ENCODE peak calls at places on chromosomes 12 and 14, in seven cellular contexts. T, O, Z, N, B, Y and X are unnamed samples.

GRCh38 chr12:100489326-100489725 is 15.7 kb downstream of the NR1H4 start:
- DNase-seq in Z (no peak), N (no peak), Y (no peak), T (no peak), O (no peak), B (no peak), X (no peak)

GRCh38 chr14:38941485-38941884 is 161.6 kb downstream of the SEC23A start:
- DNase-seq in T (no peak), B (no peak), O (no peak), Y (no peak), N (no peak), Z (no peak), X (no peak)

GRCh38 chr14:95185452-95186392 is 28.4 kb upstream of the DICER1 start:
- DNase-seq in Y (no peak), O (no peak), T (no peak), B (peak; percentile 3), N (no peak), Z (no peak), X (no peak)

GRCh38 chr14:101891471-101891870 is 72.9 kb upstream of the DYNC1H1 start:
- DNase-seq in O (no peak), Y (no peak), T (no peak), N (no peak), B (no peak), Z (no peak), X (no peak)

GRCh38 chr12:116454950-116455447 is 104.2 kb upstream of the MAP1LC3B2 start:
- DNase-seq in Y (peak; percentile 85), T (no peak), O (no peak), B (peak; percentile 94), N (peak; percentile 85), Z (no peak), X (no peak)

GRCh38 chr12:107461222-107461980 is 224.2 kb upstream of the PWP1 start:
- DNase-seq in O (peak; percentile 40), Y (peak; percentile 27), T (no peak), B (peak; percentile 93), N (peak; percentile 45), Z (no peak), X (no peak)

GRCh38 chr12:132206093-132206434 is 61.8 kb downstream of the NOC4L start:
- DNase-seq in O (no peak), Z (no peak), T (no peak), N (no peak), B (no peak), Y (no peak), X (no peak)

GRCh38 chr12:9864913-9865675 is 4.1 kb downstream of the CLEC2B start:
- DNase-seq in O (no peak), T (no peak), B (no peak), N (no peak), Z (no peak), Y (no peak), X (no peak)

GRCh38 chr14:92988786-92989755 is 66.1 kb downstream of the CHGA start:
- DNase-seq in Z (no peak), O (no peak), B (no peak), Y (no peak), T (no peak), N (no peak), X (no peak)

GRCh38 chr14:76953196-76953945 is 75.1 kb downstream of the IRF2BPL start:
- DNase-seq in Z (no peak), B (peak; percentile 81), T (peak; percentile 79), O (no peak), Y (peak; percentile 82), N (peak; percentile 44), X (no peak)

GRCh38 chr14:78598046-78598652 is 428.0 kb downstream of the NRXN3 start:
- DNase-seq in Z (peak; percentile 50), N (no peak), T (peak; percentile 61), O (peak; percentile 59), B (peak; percentile 46), Y (peak; percentile 74), X (peak; percentile 67)

GRCh38 chr14:102604183-102604582 is 11.7 kb downstream of the RCOR1 start:
- DNase-seq in Y (no peak), Z (no peak), T (no peak), N (no peak), O (no peak), B (no peak), X (no peak)

GRCh38 chr14:87960013-87960787 is 32.8 kb downstream of the GALC start:
- DNase-seq in B (no peak), Y (no peak), Z (no peak), N (no peak), T (no peak), O (no peak), X (no peak)

GRCh38 chr12:46303039-46303666 is 34.3 kb upstream of the SLC38A1 start:
- DNase-seq in O (no peak), N (no peak), Z (no peak), T (peak; percentile 16), Y (peak; percentile 30), B (peak; percentile 25), X (peak; percentile 36)

GRCh38 chr12:56103823-56104108 is 593 bp upstream of the PA2G4 start:
- DNase-seq in B (no peak), Z (no peak), T (no peak), O (no peak), N (no peak), Y (no peak), X (no peak)

GRCh38 chr12:56105503-56105902 is 1.1 kb downstream of the PA2G4 start:
- DNase-seq in N (no peak), B (no peak), T (no peak), Z (no peak), Y (no peak), O (no peak), X (no peak)

GRCh38 chr12:56104109-56104814 is at the start of gene PA2G4:
- DNase-seq in B (peak; percentile 100), N (peak; percentile 90), T (peak; percentile 99), Z (peak; percentile 94), O (peak; percentile 94), Y (peak; percentile 96), X (peak; percentile 97)

GRCh38 chr12:56103066-56103711 is 1.2 kb upstream of the PA2G4 start:
- DNase-seq in Z (no peak), B (no peak), T (no peak), N (no peak), Y (no peak), O (no peak), X (no peak)

DNA sequence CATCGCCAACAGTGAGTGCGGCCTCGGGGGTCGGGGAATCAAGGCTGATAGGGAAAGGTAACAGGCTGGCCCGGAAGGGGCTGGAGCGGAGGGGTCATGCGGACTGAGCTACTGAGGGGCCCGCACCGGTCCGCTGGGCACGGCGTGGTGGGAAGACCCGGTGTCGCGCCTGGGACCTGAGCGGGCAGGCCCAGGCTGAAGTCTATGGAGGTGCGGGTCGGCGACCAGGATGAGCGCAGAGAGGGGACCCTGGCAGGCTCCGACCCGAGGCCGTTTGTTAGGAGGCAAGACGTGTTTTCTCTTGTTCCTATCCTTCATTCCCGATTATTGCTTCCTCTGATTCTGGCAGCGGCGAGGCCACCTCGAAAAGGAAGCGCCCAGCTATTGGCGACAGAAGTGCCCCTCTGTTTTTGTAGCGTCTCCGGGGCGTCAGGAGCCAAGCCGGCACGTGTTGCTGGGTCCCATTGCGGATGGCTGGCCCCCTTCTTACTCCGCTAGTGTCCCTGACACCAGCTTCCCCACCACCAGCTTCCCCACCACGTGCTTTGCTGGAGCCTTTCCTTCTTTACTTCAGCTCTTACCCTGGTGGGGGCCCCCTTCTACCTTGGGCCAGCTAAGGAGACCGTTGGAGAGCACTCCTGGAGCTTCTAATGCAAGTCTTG is 587 bp downstream of the PA2G4 start:
- DNase-seq in Y (no peak), T (peak; percentile 41), O (peak; percentile 48), B (no peak), N (no peak), Z (no peak), X (peak; percentile 36)
- TF ChIP-seq CTCF in Y (no peak), T (no peak), O (no peak), B (peak; percentile 8), N (no peak), Z (no peak), X (no peak)

DNA sequence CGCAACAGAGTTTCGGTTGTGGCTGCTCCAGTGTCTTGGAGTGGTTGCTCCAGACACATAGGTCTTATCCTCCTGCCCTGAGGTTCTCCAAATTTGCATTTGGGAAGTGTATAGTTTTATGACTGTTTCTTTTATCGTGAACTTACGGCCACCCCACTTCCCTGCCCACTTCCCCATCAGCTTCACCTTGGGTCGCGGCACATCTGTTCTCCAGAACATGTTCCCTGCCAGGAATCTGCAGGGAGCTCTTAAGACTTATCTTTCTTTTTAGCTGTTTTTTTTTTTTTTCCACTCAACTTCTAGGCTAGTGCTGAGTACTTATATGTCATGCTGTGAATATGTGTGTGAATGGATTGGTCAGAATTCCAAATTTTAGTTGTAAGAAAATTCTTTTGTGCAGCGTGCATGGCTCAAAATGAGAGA is 75.4 kb downstream of the ETV6 start:
- DNase-seq in Y (no peak), O (no peak), B (peak; percentile 76), Z (no peak), T (no peak), N (no peak), X (no peak)
- TF ChIP-seq CTCF in Y (no peak), O (no peak), B (no peak), Z (no peak), T (no peak), N (no peak), X (no peak)

DNA sequence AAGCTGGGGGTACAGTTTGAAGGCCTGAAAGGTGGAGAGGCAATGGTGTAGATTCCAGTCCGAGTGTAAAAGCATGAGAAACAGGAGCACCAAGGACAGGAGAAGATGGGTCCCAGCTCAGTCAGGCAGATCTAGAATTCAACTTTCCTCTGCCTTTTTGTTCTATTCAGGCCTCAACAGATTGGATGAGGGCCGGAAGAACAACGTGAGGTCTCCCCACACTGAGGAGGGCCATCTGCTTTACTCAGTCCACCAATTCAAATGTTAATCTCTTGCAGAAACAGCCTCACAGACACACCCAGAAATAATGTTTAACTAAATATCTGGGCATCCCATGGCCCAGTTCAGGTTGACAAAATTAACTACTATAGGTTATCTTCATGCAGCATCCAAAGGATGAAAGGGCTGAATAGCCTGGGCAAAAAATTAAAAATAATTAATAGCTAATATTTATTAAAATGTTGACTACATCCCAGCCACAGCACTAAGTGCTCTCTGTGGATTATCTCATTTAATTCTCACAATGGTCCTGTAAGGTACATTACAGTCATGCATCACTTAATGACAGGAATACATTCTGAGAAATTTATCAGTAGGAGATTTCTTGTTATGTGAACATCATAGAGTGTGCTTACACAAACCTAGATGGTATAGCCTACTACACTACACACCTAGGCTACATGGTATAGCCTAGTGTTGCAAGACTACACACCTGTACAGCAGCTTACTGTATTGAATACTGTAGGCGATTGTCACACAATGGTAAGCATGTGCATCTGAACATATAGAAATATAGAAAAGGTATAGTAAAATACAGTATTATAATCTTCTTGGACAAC is 22.5 kb downstream of the BTG1 start:
- DNase-seq in N (no peak), Z (no peak), O (no peak), T (no peak), B (no peak), Y (no peak), X (no peak)
- TF ChIP-seq CTCF in N (no peak), Z (no peak), O (no peak), T (no peak), B (no peak), Y (no peak), X (no peak)

DNA sequence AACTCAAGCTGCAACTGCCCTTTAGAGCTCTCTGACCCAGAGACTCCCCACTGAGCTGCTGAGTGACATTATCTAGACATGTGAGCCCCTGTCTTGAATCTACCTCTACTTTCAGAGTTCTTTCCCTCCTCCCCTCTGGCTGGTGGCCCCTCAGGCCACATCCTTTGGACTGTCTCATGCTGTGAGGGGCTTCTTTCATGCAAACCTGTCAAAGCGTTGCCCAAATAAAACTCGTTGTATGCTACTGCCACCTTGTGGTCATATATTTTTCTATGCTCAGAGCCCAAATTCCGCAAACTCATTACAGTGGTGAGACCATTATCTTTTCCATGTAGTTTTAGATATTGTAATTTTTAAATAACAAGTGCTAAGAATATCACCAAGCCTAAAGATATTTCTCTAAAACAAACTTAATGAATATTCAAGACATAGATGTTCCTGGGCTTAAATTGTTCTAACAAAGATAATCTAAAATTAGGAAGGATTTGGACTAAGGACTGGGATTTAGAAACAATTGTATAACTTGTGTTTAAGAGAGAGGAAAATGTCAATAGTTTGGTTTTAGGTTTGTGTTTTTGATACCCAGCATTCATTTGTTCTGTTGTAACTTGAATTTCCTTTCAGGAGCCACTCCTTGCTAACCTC is 338.0 kb downstream of the AACS start:
- DNase-seq in B (peak; percentile 18), T (peak; percentile 36), N (no peak), Z (peak; percentile 28), O (no peak), Y (peak; percentile 8), X (peak; percentile 49)
- TF ChIP-seq CTCF in B (peak; percentile 43), T (peak; percentile 65), N (peak; percentile 54), Z (peak; percentile 78), O (peak; percentile 56), Y (peak; percentile 54), X (peak; percentile 84)